ENCODE peak calls at places on chromosomes 6 and 20, in six cellular contexts. S, P, V, F, D and Z are unnamed samples.

GRCh38 chr6:170074907-170075306 is 216.0 kb downstream of the DLL1 start:
- DNase-seq in S (peak), P (no peak), V (no peak), F (no peak), D (peak), Z (no peak)

GRCh38 chr6:224350-224749 is 67.9 kb upstream of the DUSP22 start:
- DNase-seq in S (peak), P (no peak), V (no peak), F (no peak), D (no peak), Z (no peak)

GRCh38 chr20:56200456-56200855 is 48.1 kb upstream of the MC3R start:
- DNase-seq in S (no peak), P (peak), V (peak), F (no peak), D (no peak), Z (peak)

GRCh38 chr6:6772751-6773150 is 184.2 kb downstream of the LY86 start:
- DNase-seq in S (peak), P (no peak), V (no peak), F (no peak), D (no peak), Z (no peak)

GRCh38 chr6:45209762-45210161 is 118.4 kb upstream of the RUNX2 start:
- DNase-seq in S (no peak), P (no peak), V (no peak), F (no peak), D (no peak), Z (no peak)

GRCh38 chr20:1467355-1468116 is 887 bp upstream of the NSFL1C start:
- DNase-seq in S (peak), P (no peak), V (peak), F (no peak), D (peak), Z (no peak)

GRCh38 chr20:38751360-38751976 is 3.2 kb downstream of the ACTR5 start:
- DNase-seq in S (no peak), P (peak), V (peak), F (peak), D (no peak), Z (peak)

GRCh38 chr6:169385237-169385880 is 131.7 kb upstream of the THBS2 start:
- DNase-seq in S (no peak), P (no peak), V (no peak), F (no peak), D (no peak), Z (no peak)

GRCh38 chr6:71468841-71469750 is 180.5 kb downstream of the OGFRL1 start:
- DNase-seq in S (no peak), P (peak), V (no peak), F (peak), D (no peak), Z (no peak)

GRCh38 chr20:10654630-10655029 is 19.2 kb downstream of the JAG1 start:
- DNase-seq in S (peak), P (no peak), V (peak), F (no peak), D (no peak), Z (peak)

GRCh38 chr6:17768388-17768787 is 61.7 kb upstream of the NUP153 start:
- DNase-seq in S (peak), P (peak), V (peak), F (peak), D (no peak), Z (peak)

GRCh38 chr20:64152906-64153305 is 11.3 kb upstream of the MYT1 start:
- DNase-seq in S (no peak), P (no peak), V (peak), F (no peak), D (no peak), Z (no peak)

GRCh38 chr20:47749367-47749766 is 35.9 kb downstream of the SULF2 start:
- DNase-seq in S (no peak), P (no peak), V (no peak), F (peak), D (no peak), Z (peak)

GRCh38 chr6:108665495-108666196 is 104.9 kb downstream of the FOXO3 start:
- DNase-seq in S (no peak), P (no peak), V (no peak), F (no peak), D (no peak), Z (no peak)

GRCh38 chr20:11716239-11716944 is 201.3 kb upstream of the BTBD3 start:
- DNase-seq in S (peak), P (peak), V (peak), F (peak), D (no peak), Z (peak)

GRCh38 chr20:51481311-51481997 is 61.1 kb downstream of the NFATC2 start:
- DNase-seq in S (no peak), P (no peak), V (no peak), F (no peak), D (no peak), Z (peak)

GRCh38 chr6:33428219-33428890 is 8.5 kb downstream of the SYNGAP1 start:
- DNase-seq in S (peak), P (peak), V (peak), F (no peak), D (peak), Z (peak)

GRCh38 chr20:20211988-20212518 is 155.9 kb upstream of the INSM1 start:
- DNase-seq in S (no peak), P (no peak), V (peak), F (no peak), D (no peak), Z (no peak)

GRCh38 chr6:167779123-167779992 is 47.4 kb upstream of the AFDN start:
- DNase-seq in S (no peak), P (no peak), V (no peak), F (no peak), D (no peak), Z (no peak)

GRCh38 chr6:109477725-109478124 is 5.3 kb downstream of the ZBTB24 start:
- DNase-seq in S (no peak), P (no peak), V (no peak), F (no peak), D (no peak), Z (no peak)

GRCh38 chr6:105536961-105537360 is 134.1 kb upstream of the PREP start:
- DNase-seq in S (no peak), P (no peak), V (no peak), F (no peak), D (no peak), Z (no peak)

GRCh38 chr6:30640481-30640880 is 6.5 kb upstream of the C6orf136 start:
- DNase-seq in S (no peak), P (no peak), V (no peak), F (no peak), D (no peak), Z (no peak)

GRCh38 chr6:80553071-80553740 is 446.7 kb downstream of the BCKDHB start:
- DNase-seq in S (no peak), P (no peak), V (no peak), F (peak), D (no peak), Z (no peak)

GRCh38 chr6:113350521-113350920 is 506.6 kb upstream of the MARCKS start:
- DNase-seq in S (no peak), P (no peak), V (no peak), F (peak), D (no peak), Z (no peak)

GRCh38 chr6:24105146-24105545 is 20.9 kb upstream of the NRSN1 start:
- DNase-seq in S (no peak), P (no peak), V (peak), F (no peak), D (no peak), Z (no peak)